ENCODE peak calls at places on chromosomes 1 and 21, in five cellular contexts. I, F, A, X and O are unnamed samples. For H3K36me3, the result is how much of the 10 kb centered on the place peaks cover.

GRCh38 chr1:24141311-24141997 is 1.5 kb downstream of the IL22RA1 start:
- DNase-seq in I (no peak), X (no peak), F (no peak), A (no peak), O (peak)

GRCh38 chr21:35020902-35021301 is 28.2 kb downstream of the RUNX1 start:
- DNase-seq in I (no peak), F (no peak), X (no peak), A (no peak), O (no peak)

GRCh38 chr1:66747500-66747899 is 4.8 kb upstream of the DYNLT5 start:
- DNase-seq in X (no peak), I (no peak), A (no peak), F (no peak), O (no peak)

GRCh38 chr1:154198756-154199562 is 7.1 kb upstream of the TPM3 start:
- DNase-seq in X (peak), I (no peak), F (peak), A (peak), O (no peak)

GRCh38 chr1:3858231-3858981 is 1.1 kb downstream of the DFFB start:
- DNase-seq in F (peak), I (no peak), X (peak), A (peak), O (peak)

GRCh38 chr1:183600136-183600535 is 9.9 kb upstream of the NCF2 start:
- DNase-seq in I (no peak), A (no peak), X (no peak), F (no peak), O (no peak)

GRCh38 chr21:42388740-42389448 is 7.0 kb downstream of the TMPRSS3 start:
- DNase-seq in F (peak), A (no peak), X (no peak), I (no peak), O (no peak)

GRCh38 chr1:191675991-191676783 is 482.1 kb upstream of the RGS18 start:
- DNase-seq in I (no peak), F (no peak), X (no peak), A (no peak), O (no peak)

GRCh38 chr1:20685099-20685662 is 24.0 kb upstream of the DDOST start:
- DNase-seq in A (no peak), F (no peak), I (peak), X (no peak), O (no peak)

GRCh38 chr1:77659879-77660593 is 22.4 kb downstream of the ZZZ3 start:
- DNase-seq in I (no peak), A (no peak), F (no peak), X (no peak), O (no peak)

GRCh38 chr1:41611932-41612450 is 127.5 kb upstream of the EDN2 start:
- DNase-seq in F (no peak), I (no peak), A (no peak), X (no peak), O (no peak)

GRCh38 chr1:10628685-10629084 is 153.9 kb downstream of the PEX14 start:
- DNase-seq in A (peak), X (no peak), F (no peak), I (peak), O (peak)

GRCh38 chr21:31354604-31355443 is 10.8 kb upstream of the TIAM1 start:
- DNase-seq in I (no peak), F (peak), X (no peak), A (no peak), O (no peak)

GRCh38 chr1:11550664-11551283 is 71.8 kb downstream of the DISP3 start:
- DNase-seq in A (no peak), I (no peak), X (peak), F (peak), O (no peak)

GRCh38 chr1:108814343-108815125 is 42.4 kb downstream of the AKNAD1 start:
- DNase-seq in F (no peak), A (no peak), X (no peak), I (no peak), O (no peak)

GRCh38 chr1:203273869-203274602 is 31.3 kb upstream of the BTG2 start:
- DNase-seq in F (peak), X (no peak), A (no peak), I (no peak), O (peak)

GRCh38 chr1:7103322-7104052 is 318.2 kb downstream of the CAMTA1 start:
- DNase-seq in I (no peak), F (no peak), A (no peak), X (no peak), O (no peak)

GRCh38 chr1:33267468-33268205 is 11.3 kb downstream of the ZNF362 start:
- DNase-seq in I (no peak), F (no peak), A (no peak), X (no peak), O (no peak)

GRCh38 chr1:217525773-217526490 is 105.0 kb downstream of the GPATCH2 start:
- DNase-seq in A (no peak), X (no peak), I (no peak), F (no peak), O (no peak)

GRCh38 chr1:217522280-217522679 is 108.6 kb downstream of the GPATCH2 start:
- DNase-seq in A (no peak), I (no peak), X (no peak), F (no peak), O (no peak)

GRCh38 chr1:217527151-217527550 is 103.7 kb downstream of the GPATCH2 start:
- DNase-seq in X (no peak), A (no peak), I (no peak), F (no peak), O (no peak)

GRCh38 chr1:217526636-217527035 is 104.3 kb downstream of the GPATCH2 start:
- DNase-seq in X (no peak), I (no peak), F (no peak), A (no peak), O (no peak)

GRCh38 chr1:217524787-217525520 is 105.9 kb downstream of the GPATCH2 start:
- DNase-seq in A (no peak), X (no peak), I (no peak), F (no peak), O (no peak)
- H3K36me3 ChIP-seq in A (under half), X (under half), I (under half), F (under half), O (under half)

GRCh38 chr1:209850342-209850979 is 22.7 kb downstream of the UTP25 start:
- DNase-seq in X (peak), A (peak), I (no peak), F (peak), O (no peak)
- H3K27ac ChIP-seq in X (no peak), A (peak), I (no peak), F (no peak), O (no peak)

GRCh38 chr1:925532-926421 is 2.1 kb downstream of the SAMD11 start:
- DNase-seq in A (peak), F (no peak), X (peak), I (no peak), O (peak)
- H3K4me3 ChIP-seq in A (peak), F (peak), X (no peak), I (peak), O (no peak)

DNA sequence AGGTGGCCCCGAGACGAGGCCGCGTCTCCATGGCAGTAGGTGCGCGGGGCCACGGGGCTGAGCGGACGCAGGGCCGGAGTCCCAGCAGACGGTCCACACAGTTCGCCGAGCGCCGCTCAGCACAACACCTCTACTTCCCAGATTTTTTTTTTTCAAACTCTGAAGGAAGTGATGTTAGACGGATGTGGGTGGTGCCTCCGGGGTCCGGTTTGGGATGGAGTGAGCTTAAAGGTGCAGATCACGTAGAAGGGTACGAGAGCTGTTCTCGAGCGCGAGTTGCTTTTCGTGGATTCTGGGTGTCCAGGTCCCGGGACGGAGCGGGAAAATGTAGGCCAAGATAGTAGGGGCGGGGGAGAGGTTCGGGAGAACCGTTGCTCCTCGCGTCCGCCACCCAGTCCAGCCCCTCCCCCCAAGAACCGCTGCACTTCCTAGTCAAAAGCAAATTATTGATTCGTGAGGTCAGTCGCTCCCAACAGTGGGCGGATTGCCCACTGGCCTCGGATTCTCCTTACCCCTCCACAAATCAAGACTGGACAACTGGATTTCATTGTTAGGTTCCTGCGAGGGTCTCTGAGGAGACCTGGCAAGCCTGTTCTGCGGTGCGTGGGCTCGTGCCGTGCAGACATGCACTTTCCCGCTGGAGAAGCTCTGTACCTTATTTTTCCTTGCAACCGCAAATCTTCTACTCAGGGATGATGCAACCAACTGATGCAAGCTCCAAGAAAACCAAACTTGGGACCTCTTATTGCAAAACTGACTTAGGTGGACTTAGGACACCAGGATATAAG is at the start of gene TXNDC12:
- DNase-seq in I (peak), F (peak), A (peak), X (peak), O (peak)
- H3K36me3 ChIP-seq in I (under half), F (under half), A (under half), X (under half), O (under half)

GRCh38 chr1:44537538-44537937 is 132.5 kb downstream of the RNF220 start:
- DNase-seq in F (peak), X (no peak), I (no peak), A (no peak), O (no peak)
- H3K27ac ChIP-seq in F (peak), X (no peak), I (no peak), A (no peak), O (no peak)

DNA sequence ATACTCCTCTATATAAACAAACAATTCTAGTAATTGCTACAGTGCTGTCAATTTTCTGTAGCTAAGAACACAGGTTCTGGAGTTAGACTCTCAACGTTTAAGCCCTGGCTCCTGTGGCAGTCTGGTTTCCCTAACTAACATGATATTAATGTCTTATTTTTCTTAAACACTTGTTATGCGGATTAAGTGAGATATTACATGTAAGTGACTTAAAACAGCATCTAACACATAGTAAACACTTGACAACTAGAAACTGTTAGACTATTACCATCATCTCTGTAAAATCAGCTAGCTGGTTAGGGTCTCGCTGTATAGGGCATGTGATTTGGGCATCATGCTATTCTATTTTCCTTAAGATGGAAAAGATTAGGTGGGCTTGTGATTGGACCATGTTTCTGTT is 2.3 kb downstream of the VANGL1 start:
- DNase-seq in F (no peak), I (no peak), A (no peak), X (no peak), O (no peak)
- H3K4me3 ChIP-seq in F (no peak), I (no peak), A (no peak), X (no peak), O (no peak)

GRCh38 chr1:1217621-1218523 is 3.9 kb upstream of the TNFRSF4 start:
- DNase-seq in X (no peak), A (no peak), I (no peak), F (no peak), O (no peak)
- H3K36me3 ChIP-seq in X (half or more), A (under half), I (half or more), F (under half), O (under half)

GRCh38 chr1:44675186-44675585 is 672 bp downstream of the ARMH1 start:
- DNase-seq in F (no peak), A (no peak), X (no peak), I (no peak), O (no peak)

GRCh38 chr1:44678120-44678519 is 3.6 kb downstream of the ARMH1 start:
- DNase-seq in X (no peak), F (no peak), A (no peak), I (no peak), O (no peak)

GRCh38 chr1:44678626-44679025 is 4.1 kb downstream of the ARMH1 start:
- DNase-seq in X (no peak), F (no peak), I (no peak), A (no peak), O (no peak)

GRCh38 chr1:44676484-44677200 is 2.1 kb downstream of the ARMH1 start:
- DNase-seq in A (no peak), X (no peak), F (no peak), I (no peak), O (no peak)

DNA sequence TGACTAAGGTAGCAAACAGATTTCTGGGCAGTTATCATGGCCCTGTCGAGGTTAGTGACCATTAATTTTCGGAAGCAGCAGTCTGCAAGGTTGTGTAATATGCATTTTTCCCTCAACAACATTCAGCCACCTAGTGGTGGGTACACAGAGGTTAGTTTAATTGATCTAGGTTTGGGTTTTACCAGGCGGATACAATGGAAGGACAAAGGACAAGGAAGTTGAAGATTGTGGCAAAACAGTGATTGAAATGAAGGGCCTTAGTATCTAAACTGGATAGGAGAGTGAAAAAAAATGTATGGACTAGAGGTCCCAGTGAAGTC is 2.6 kb downstream of the ARMH1 start:
- DNase-seq in F (peak), A (peak), X (peak), I (no peak), O (no peak)
- H3K27ac ChIP-seq in F (no peak), A (no peak), X (no peak), I (no peak), O (no peak)